ENCODE peak calls at places on chromosomes 7 and 10, in six cellular contexts. E is HCT116, Q is GM12878, S is K562, H is SK-N-SH, D is H1. Z is an unnamed sample.

GRCh38 chr7:140656548-140657515 is 15.9 kb upstream of the ADCK2 start:
- DNase-seq in Q (no peak), D (no peak), S (no peak), E (no peak), H (no peak), Z (peak; percentile 27)

GRCh38 chr7:149154021-149154420 is 6.8 kb downstream of the ZNF398 start:
- DNase-seq in Q (no peak), S (no peak), H (no peak), D (no peak), E (no peak), Z (no peak)

GRCh38 chr7:13091974-13092707 is 404.7 kb downstream of the ARL4A start:
- DNase-seq in H (no peak), D (no peak), E (no peak), S (peak; percentile 48), Q (no peak), Z (no peak)

GRCh38 chr10:69635428-69636272 is 5.6 kb downstream of the FAM241B start:
- DNase-seq in D (no peak), Q (no peak), S (no peak), E (no peak), H (no peak), Z (no peak)

GRCh38 chr7:102469351-102469971 is 4.7 kb downstream of the LRWD1 start:
- DNase-seq in H (no peak), D (no peak), E (no peak), Q (no peak), S (no peak), Z (no peak)

GRCh38 chr7:94873239-94873638 is 34.2 kb upstream of the PPP1R9A start:
- DNase-seq in Q (no peak), E (no peak), S (no peak), D (no peak), H (no peak), Z (no peak)

GRCh38 chr7:116357776-116358670 is 141.5 kb upstream of the CAV2 start:
- DNase-seq in H (no peak), S (no peak), D (no peak), E (no peak), Q (no peak), Z (no peak)

GRCh38 chr10:60135020-60135419 is 228.7 kb upstream of the CCDC6 start:
- DNase-seq in D (no peak), Q (no peak), S (peak; percentile 80), H (no peak), E (no peak), Z (no peak)

GRCh38 chr10:128221128-128221527 is 94.9 kb upstream of the MKI67 start:
- DNase-seq in S (no peak), Q (no peak), E (no peak), H (no peak), D (no peak), Z (no peak)

GRCh38 chr7:30938435-30939316 is 25.1 kb upstream of the GHRHR start:
- DNase-seq in S (peak; percentile 90), D (peak; percentile 98), E (peak; percentile 82), H (peak; percentile 92), Q (peak; percentile 32), Z (peak; percentile 61)

GRCh38 chr10:25522946-25523608 is 348.3 kb downstream of the GPR158 start:
- DNase-seq in D (peak; percentile 85), Q (no peak), E (no peak), S (peak; percentile 24), H (peak; percentile 30), Z (no peak)

GRCh38 chr7:123961731-123962130 is 36.7 kb downstream of the SPAM1 start:
- DNase-seq in D (no peak), E (no peak), Q (no peak), H (no peak), S (no peak), Z (no peak)

GRCh38 chr10:100979821-100980272 is 7.5 kb downstream of the MRPL43 start:
- DNase-seq in E (no peak), D (no peak), Q (no peak), H (no peak), S (no peak), Z (no peak)

GRCh38 chr10:78964952-78965633 is 103.7 kb upstream of the ZMIZ1 start:
- DNase-seq in D (peak; percentile 78), S (peak; percentile 56), E (peak; percentile 81), Q (no peak), H (peak; percentile 78), Z (peak; percentile 94)

GRCh38 chr10:72505435-72505834 is 120.4 kb downstream of the MICU1 start:
- DNase-seq in D (no peak), E (no peak), S (no peak), Q (no peak), H (no peak), Z (no peak)

GRCh38 chr10:122287584-122287983 is 16.5 kb downstream of the BTBD16 start:
- DNase-seq in S (no peak), Q (no peak), H (no peak), E (no peak), D (no peak), Z (no peak)

GRCh38 chr7:142568430-142569097 is 180.7 kb upstream of the PRSS1 start:
- DNase-seq in H (no peak), D (no peak), Q (no peak), E (no peak), S (no peak), Z (no peak)

GRCh38 chr7:107711301-107711700 is 32.6 kb upstream of the CBLL1 start:
- DNase-seq in D (no peak), H (no peak), E (no peak), Q (no peak), S (no peak), Z (no peak)

GRCh38 chr10:101938316-101939272 is 95.0 kb upstream of the KCNIP2 start:
- DNase-seq in Q (no peak), D (no peak), E (peak; percentile 76), H (no peak), S (no peak), Z (no peak)

GRCh38 chr10:48389272-48389671 is 82.8 kb downstream of the MAPK8 start:
- DNase-seq in D (no peak), S (peak; percentile 71), E (no peak), H (no peak), Q (no peak), Z (no peak)

GRCh38 chr10:14385591-14386201 is 55.0 kb upstream of the FRMD4A start:
- DNase-seq in Q (no peak), D (no peak), H (no peak), E (no peak), S (no peak), Z (no peak)

GRCh38 chr7:159231017-159231416 is 86.3 kb upstream of the VIPR2 start:
- DNase-seq in D (no peak), S (peak; percentile 9), H (no peak), Q (no peak), E (no peak), Z (no peak)

GRCh38 chr10:13608246-13608853 is 21.6 kb downstream of the PRPF18 start:
- DNase-seq in Q (no peak), S (no peak), H (no peak), E (no peak), D (no peak), Z (no peak)

GRCh38 chr7:138945169-138945568 is 36.0 kb downstream of the KIAA1549 start:
- DNase-seq in D (no peak), H (no peak), S (no peak), Q (no peak), E (no peak), Z (no peak)

GRCh38 chr10:113493943-113494342 is 58.9 kb upstream of the HABP2 start:
- DNase-seq in E (no peak), D (no peak), S (no peak), Q (no peak), H (no peak), Z (no peak)

GRCh38 chr10:3534433-3534832 is 250.6 kb downstream of the KLF6 start:
- DNase-seq in Q (no peak), D (no peak), S (no peak), E (no peak), H (no peak), Z (no peak)

GRCh38 chr10:36172054-36172531 is 530.0 kb upstream of the FZD8 start:
- DNase-seq in Q (no peak), E (no peak), D (no peak), S (no peak), H (no peak), Z (no peak)

GRCh38 chr7:23016345-23017253 is 2.7 kb upstream of the HYCC1 start:
- DNase-seq in Q (no peak), D (no peak), S (no peak), E (no peak), H (no peak), Z (peak; percentile 72)

GRCh38 chr7:124031406-124031805 is 1.5 kb downstream of the TMEM229A start:
- DNase-seq in E (no peak), S (no peak), Q (no peak), D (no peak), H (no peak), Z (no peak)

GRCh38 chr10:49628599-49628998 is 14.8 kb downstream of the CHAT start:
- DNase-seq in S (no peak), E (no peak), D (no peak), H (no peak), Q (no peak), Z (no peak)
- H3K27me3 ChIP-seq in S (peaks cover 13% of the 10 kb centered on the region), E (no peaks in the 10 kb centered on the region), D (peaks cover 4% of the 10 kb centered on the region), H (no peaks in the 10 kb centered on the region), Q (no peaks in the 10 kb centered on the region), Z (peaks cover 1% of the 10 kb centered on the region)

GRCh38 chr10:99920901-99921300 is 88.8 kb downstream of the DNMBP start:
- DNase-seq in D (no peak), H (no peak), E (no peak), Q (no peak), S (no peak), Z (no peak)
- TF ChIP-seq JUND in D (no peak), H (no peak), E (peak; percentile 70), Q (no peak), S (no peak), Z (no peak)

DNA sequence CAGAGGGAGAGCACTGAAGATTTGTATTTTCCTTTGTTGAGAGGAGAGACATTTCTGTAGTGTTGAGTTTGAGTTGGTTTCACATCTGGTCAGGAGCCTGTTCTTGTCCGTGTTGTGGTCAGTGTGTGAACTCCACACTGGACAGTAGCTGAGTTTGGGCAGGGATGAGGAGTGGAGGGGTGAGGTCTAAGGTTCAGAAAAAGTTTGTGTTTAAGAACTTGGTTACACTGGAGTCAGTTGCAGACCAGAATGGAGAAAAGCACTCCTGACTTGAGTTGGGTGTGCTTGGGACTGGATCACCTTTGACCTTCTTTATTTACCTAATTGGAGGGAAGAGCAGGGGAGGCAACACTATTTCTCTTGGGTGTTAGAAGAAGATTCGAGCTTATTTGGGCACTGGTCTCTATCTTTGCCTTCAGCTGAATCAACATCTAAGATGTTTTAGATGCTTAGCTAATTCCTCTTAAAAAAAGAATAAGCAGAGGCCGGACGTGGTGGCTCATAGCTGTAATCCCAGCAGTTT is 8.9 kb downstream of the LRMDA start:
- DNase-seq in E (no peak), Q (no peak), D (no peak), S (no peak), H (no peak), Z (no peak)
- H3K27me3 ChIP-seq in E (no peaks in the 10 kb centered on the region), Q (no peaks in the 10 kb centered on the region), D (peaks cover 13% of the 10 kb centered on the region), S (no peaks in the 10 kb centered on the region), H (no peaks in the 10 kb centered on the region), Z (no peaks in the 10 kb centered on the region)

DNA sequence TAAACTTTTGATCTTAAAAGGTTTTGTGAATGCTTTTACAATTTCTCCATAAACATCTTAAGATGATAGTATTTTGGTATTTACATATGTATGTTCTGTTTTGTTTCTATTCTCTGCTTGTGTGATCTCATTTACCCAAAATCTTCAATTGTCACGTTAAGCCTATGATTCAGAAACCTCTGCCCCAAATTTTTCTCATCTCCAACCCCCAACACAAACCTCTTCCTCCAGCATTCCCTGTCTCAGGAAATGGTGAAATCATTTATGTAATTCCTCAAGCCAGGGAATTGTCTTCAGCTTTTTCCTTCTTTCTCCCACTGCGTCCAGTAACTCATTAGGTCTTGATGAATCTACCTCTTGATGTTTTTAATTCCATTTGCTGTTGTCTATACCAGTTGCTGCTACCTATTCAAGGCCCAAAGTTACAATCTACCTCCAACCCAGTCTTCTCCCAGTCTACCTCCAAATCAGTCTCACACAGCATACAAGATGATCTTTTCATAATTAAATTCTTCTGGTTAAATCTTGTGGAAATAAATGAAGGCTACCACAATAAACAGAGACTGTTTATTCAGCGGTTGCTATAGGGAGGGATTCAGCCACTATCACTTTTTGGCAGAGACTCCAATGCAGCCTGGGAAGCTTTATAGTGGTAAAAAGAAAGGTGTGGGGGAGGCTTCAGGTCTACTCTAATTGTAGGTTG is 5.8 kb downstream of the CFAP69 start:
- DNase-seq in S (no peak), Q (no peak), D (no peak), H (no peak), E (no peak), Z (no peak)
- TF ChIP-seq JUND in S (no peak), Q (no peak), D (no peak), H (no peak), E (no peak), Z (no peak)